ENCODE peak calls at places on chromosome 16, in nine cellular contexts. W is activated T-cell treated with anti-CD3 and anti-CD28 coated beads, Interleukin-2, amount 50 U/mL, for 4 hours; H is cardiac fibroblast; L is T-helper 2 cell; V is LHCN-M2; D is small intestine; N is CMK; J is endothelial cell; A is GM19239. K is an unnamed sample.

GRCh38 chr16:48833461-48833860 is 223.5 kb upstream of the N4BP1 start:
- DNase-seq in D (no peak), H (no peak), J (no peak), L (no peak), N (no peak), V (no peak), W (no peak), A (no peak), K (no peak)

GRCh38 chr16:67043420-67043819 is 14.5 kb downstream of the CBFB start:
- DNase-seq in N (no peak), L (no peak), W (no peak), D (no peak), J (no peak), H (no peak), A (no peak), V (no peak), K (no peak)

GRCh38 chr16:30086291-30087140 is 5.2 kb downstream of the TBX6 start:
- DNase-seq in W (no peak), V (no peak), L (no peak), H (no peak), N (no peak), A (no peak), D (no peak), J (no peak), K (no peak)

GRCh38 chr16:65509172-65509571 is 387.3 kb upstream of the CDH11 start:
- DNase-seq in L (no peak), N (no peak), J (no peak), V (no peak), H (no peak), A (no peak), W (no peak), D (no peak), K (no peak)

GRCh38 chr16:84177740-84178070 is 9.2 kb downstream of the TAF1C start:
- DNase-seq in J (no peak), A (no peak), V (peak), H (peak), W (no peak), N (no peak), L (no peak), D (no peak), K (no peak)

GRCh38 chr16:81273223-81273940 is 34.9 kb downstream of the BCO1 start:
- DNase-seq in D (no peak), J (no peak), N (no peak), V (no peak), H (peak), L (no peak), W (no peak), A (no peak), K (no peak)

GRCh38 chr16:66933776-66934137 is 445 bp downstream of the CIAO2B start:
- DNase-seq in W (peak), N (no peak), D (no peak), L (no peak), A (no peak), H (no peak), J (no peak), V (peak), K (no peak)

GRCh38 chr16:56183266-56183665 is 8.0 kb upstream of the GNAO1 start:
- DNase-seq in N (no peak), D (no peak), J (no peak), A (no peak), L (no peak), V (no peak), H (no peak), W (no peak), K (no peak)

GRCh38 chr16:11629071-11630030 is 38.9 kb upstream of the SNN start:
- DNase-seq in H (no peak), J (no peak), D (no peak), W (no peak), N (no peak), L (no peak), V (no peak), A (no peak), K (no peak)

GRCh38 chr16:27745348-27745747 is 195.4 kb downstream of the KATNIP start:
- DNase-seq in L (no peak), A (no peak), J (no peak), H (peak), N (no peak), V (peak), D (no peak), W (no peak), K (no peak)

GRCh38 chr16:68003031-68003430 is 3.7 kb upstream of the DPEP2 start:
- DNase-seq in D (no peak), H (no peak), W (no peak), A (no peak), L (no peak), J (no peak), V (peak), N (no peak), K (peak)

GRCh38 chr16:49763826-49764225 is 92.1 kb downstream of the ZNF423 start:
- DNase-seq in W (no peak), H (peak), D (no peak), L (no peak), V (no peak), A (no peak), N (no peak), J (no peak), K (no peak)

GRCh38 chr16:89395150-89396142 is 94.9 kb downstream of the ANKRD11 start:
- DNase-seq in J (no peak), L (no peak), H (peak), A (no peak), V (peak), D (peak), N (no peak), W (no peak), K (peak)

GRCh38 chr16:85757341-85757822 is 6.5 kb upstream of the C16orf74 start:
- DNase-seq in H (no peak), W (no peak), J (no peak), D (no peak), L (no peak), V (peak), A (no peak), N (no peak), K (peak)

GRCh38 chr16:5502467-5502869 is 404.9 kb upstream of the EEF2KMT start:
- DNase-seq in D (no peak), A (no peak), L (no peak), H (no peak), N (no peak), V (no peak), J (peak), W (no peak), K (no peak)